ENCODE peak calls at places on chromosomes 13 and 19, in nine cellular contexts. D is sigmoid colon, N is stomach, Z is astrocyte of the spinal cord, B is endothelial cell of umbilical vein, O is lower leg skin, S is ovary, R is neural progenitor cell, M is right lobe of liver. W is an unnamed sample.

GRCh38 chr13:47481521-47481920 is 519.6 kb downstream of the SUCLA2 start:
- DNase-seq in N (no peak), Z (peak), O (no peak), B (no peak), M (no peak), S (no peak), D (no peak), R (no peak), W (no peak)

GRCh38 chr19:5006821-5007220 is 37.9 kb downstream of the KDM4B start:
- DNase-seq in R (no peak), S (no peak), D (no peak), M (no peak), Z (no peak), B (no peak), N (no peak), O (no peak), W (no peak)

GRCh38 chr19:4291200-4291732 is 10.9 kb downstream of the TMIGD2 start:
- DNase-seq in B (no peak), N (no peak), R (peak), M (no peak), O (no peak), Z (no peak), D (no peak), S (no peak), W (no peak)

GRCh38 chr19:41351339-41352245 is 2.1 kb downstream of the TGFB1 start:
- DNase-seq in N (peak), Z (peak), B (peak), O (peak), M (peak), R (peak), D (peak), S (peak), W (no peak)

GRCh38 chr13:114105351-114106225 is 26.8 kb downstream of the RASA3 start:
- DNase-seq in D (peak), B (no peak), S (peak), O (peak), R (no peak), Z (no peak), N (no peak), M (peak), W (no peak)

GRCh38 chr13:28392428-28392827 is 102.5 kb downstream of the FLT1 start:
- DNase-seq in S (no peak), Z (no peak), M (no peak), D (no peak), O (no peak), R (no peak), B (peak), N (no peak), W (no peak)

GRCh38 chr13:28251462-28251861 is 113.1 kb downstream of the PAN3 start:
- DNase-seq in Z (no peak), R (no peak), O (no peak), M (no peak), S (no peak), B (no peak), N (no peak), D (no peak), W (no peak)

GRCh38 chr13:44810067-44810840 is 179.0 kb downstream of the NUFIP1 start:
- DNase-seq in Z (peak), N (peak), D (no peak), R (no peak), M (no peak), B (no peak), S (peak), O (no peak), W (no peak)

GRCh38 chr19:15812059-15812722 is 3.3 kb downstream of the OR10H1 start:
- DNase-seq in M (peak), S (no peak), D (no peak), Z (no peak), B (no peak), R (no peak), N (peak), O (no peak), W (no peak)

GRCh38 chr19:10431943-10432735 is 11.8 kb downstream of the PDE4A start:
- DNase-seq in R (peak), M (peak), B (no peak), N (peak), S (no peak), Z (no peak), O (peak), D (peak), W (no peak)

GRCh38 chr13:90518398-90518797 is 829.1 kb upstream of the MIR17HG start:
- DNase-seq in B (no peak), N (no peak), O (no peak), R (no peak), S (no peak), M (no peak), Z (no peak), D (no peak), W (no peak)

GRCh38 chr19:2534374-2535050 is 58.6 kb downstream of the GADD45B start:
- DNase-seq in R (no peak), D (no peak), S (no peak), Z (no peak), B (no peak), N (no peak), O (no peak), M (no peak), W (no peak)

GRCh38 chr13:50340146-50340545 is 324.9 kb downstream of the KCNRG start:
- DNase-seq in N (no peak), Z (no peak), B (no peak), S (no peak), D (no peak), O (no peak), M (no peak), R (peak), W (no peak)

GRCh38 chr13:112349681-112350080 is 26.5 kb upstream of the SPACA7 start:
- DNase-seq in N (no peak), S (no peak), Z (no peak), D (no peak), R (no peak), B (no peak), M (no peak), O (no peak), W (no peak)

GRCh38 chr13:67229438-67230242 is 496 bp downstream of the PCDH9 start:
- DNase-seq in O (no peak), B (no peak), S (no peak), Z (no peak), M (no peak), D (no peak), R (peak), N (no peak), W (no peak)

GRCh38 chr19:40962460-40962961 is 28.6 kb upstream of the CYP2B6 start:
- DNase-seq in N (no peak), R (no peak), Z (peak), B (no peak), S (no peak), M (no peak), O (peak), D (no peak), W (peak)

GRCh38 chr19:15551183-15552004 is 43.1 kb downstream of the CYP4F22 start:
- DNase-seq in B (no peak), R (no peak), N (peak), S (peak), O (no peak), D (no peak), M (peak), Z (no peak), W (no peak)

GRCh38 chr13:40503966-40504591 is 162.4 kb downstream of the FOXO1 start:
- DNase-seq in R (no peak), Z (peak), M (peak), D (no peak), B (peak), O (no peak), N (no peak), S (no peak), W (peak)

GRCh38 chr13:46354143-46355087 is 32.6 kb downstream of the RUBCNL start:
- DNase-seq in N (no peak), B (peak), O (no peak), S (no peak), D (no peak), Z (peak), R (no peak), M (no peak), W (peak)

GRCh38 chr13:46050771-46051170 is 1.8 kb downstream of the ZC3H13 start:
- DNase-seq in M (no peak), D (no peak), O (no peak), Z (no peak), N (no peak), S (no peak), R (no peak), B (no peak), W (no peak)

GRCh38 chr13:102293723-102294122 is 108.1 kb downstream of the FGF14 start:
- DNase-seq in O (no peak), S (no peak), R (no peak), D (no peak), M (no peak), Z (no peak), N (no peak), B (no peak), W (no peak)

GRCh38 chr13:99657848-99658265 is 156.6 kb downstream of the TM9SF2 start:
- DNase-seq in B (peak), Z (peak), N (peak), D (no peak), M (no peak), S (peak), O (peak), R (peak), W (no peak)

GRCh38 chr13:114140131-114140908 is 7.9 kb upstream of the RASA3 start:
- DNase-seq in D (peak), Z (no peak), B (no peak), N (no peak), S (no peak), M (no peak), O (no peak), R (no peak), W (no peak)

GRCh38 chr13:82879921-82880320 is 1002.4 kb downstream of the SLITRK1 start:
- DNase-seq in Z (no peak), N (no peak), M (no peak), B (no peak), O (no peak), S (no peak), D (no peak), R (peak), W (no peak)

GRCh38 chr19:3547767-3548282 is 8.9 kb downstream of the TEKTIP1 start:
- DNase-seq in O (no peak), N (no peak), B (no peak), R (no peak), Z (no peak), M (no peak), S (no peak), D (no peak), W (no peak)

GRCh38 chr13:30618186-30618937 is 642 bp downstream of the USPL1 start:
- DNase-seq in S (peak), R (peak), D (peak), Z (no peak), M (peak), N (peak), B (peak), O (peak), W (no peak)

GRCh38 chr13:75635621-75636338 is at the start of gene LMO7:
- DNase-seq in Z (peak), B (peak), N (peak), S (peak), O (peak), D (peak), R (peak), M (peak), W (no peak)

GRCh38 chr13:46178143-46178542 is 3.8 kb downstream of the LCP1 start:
- DNase-seq in Z (no peak), N (no peak), B (no peak), M (no peak), R (no peak), D (no peak), O (no peak), S (no peak), W (no peak)

GRCh38 chr13:73754727-73755292 is 379.4 kb downstream of the KLF12 start:
- DNase-seq in M (no peak), R (peak), S (no peak), N (no peak), Z (peak), B (peak), D (no peak), O (no peak), W (no peak)

GRCh38 chr13:26037302-26037701 is 14.5 kb downstream of the SHISA2 start:
- DNase-seq in N (no peak), O (no peak), D (no peak), R (peak), M (no peak), B (peak), Z (no peak), S (no peak), W (no peak)

GRCh38 chr19:49570997-49571676 is 9.2 kb downstream of the NOSIP start:
- DNase-seq in O (no peak), N (peak), B (no peak), R (peak), D (no peak), M (no peak), Z (no peak), S (no peak), W (no peak)

GRCh38 chr19:10043286-10043927 is 30.1 kb downstream of the RDH8 start:
- DNase-seq in B (no peak), O (no peak), D (no peak), M (no peak), R (peak), N (no peak), S (no peak), Z (peak), W (no peak)

GRCh38 chr13:112809332-112810310 is 119.8 kb downstream of the ATP11A start:
- DNase-seq in O (peak), B (no peak), S (no peak), M (no peak), R (no peak), Z (no peak), D (peak), N (no peak), W (no peak)

GRCh38 chr13:99371956-99372355 is 64.8 kb upstream of the GPR183 start:
- DNase-seq in S (no peak), M (no peak), O (peak), Z (no peak), N (no peak), B (no peak), R (no peak), D (peak), W (no peak)

GRCh38 chr13:76383671-76384461 is 502.3 kb downstream of the KCTD12 start:
- DNase-seq in M (no peak), D (peak), Z (peak), S (no peak), R (no peak), N (no peak), B (peak), O (no peak), W (peak)

GRCh38 chr19:29429581-29429980 is 96.2 kb upstream of the VSTM2B start:
- DNase-seq in R (no peak), M (no peak), O (no peak), N (no peak), D (no peak), Z (no peak), B (no peak), S (no peak), W (no peak)

GRCh38 chr13:40389081-40389641 is 277.3 kb downstream of the FOXO1 start:
- DNase-seq in O (no peak), Z (peak), B (no peak), S (no peak), D (no peak), M (no peak), N (no peak), R (no peak), W (no peak)

GRCh38 chr13:28819046-28819747 is 942 bp upstream of the MTUS2 start:
- DNase-seq in R (peak), D (no peak), B (peak), N (no peak), M (no peak), Z (peak), O (no peak), S (no peak), W (no peak)

DNA sequence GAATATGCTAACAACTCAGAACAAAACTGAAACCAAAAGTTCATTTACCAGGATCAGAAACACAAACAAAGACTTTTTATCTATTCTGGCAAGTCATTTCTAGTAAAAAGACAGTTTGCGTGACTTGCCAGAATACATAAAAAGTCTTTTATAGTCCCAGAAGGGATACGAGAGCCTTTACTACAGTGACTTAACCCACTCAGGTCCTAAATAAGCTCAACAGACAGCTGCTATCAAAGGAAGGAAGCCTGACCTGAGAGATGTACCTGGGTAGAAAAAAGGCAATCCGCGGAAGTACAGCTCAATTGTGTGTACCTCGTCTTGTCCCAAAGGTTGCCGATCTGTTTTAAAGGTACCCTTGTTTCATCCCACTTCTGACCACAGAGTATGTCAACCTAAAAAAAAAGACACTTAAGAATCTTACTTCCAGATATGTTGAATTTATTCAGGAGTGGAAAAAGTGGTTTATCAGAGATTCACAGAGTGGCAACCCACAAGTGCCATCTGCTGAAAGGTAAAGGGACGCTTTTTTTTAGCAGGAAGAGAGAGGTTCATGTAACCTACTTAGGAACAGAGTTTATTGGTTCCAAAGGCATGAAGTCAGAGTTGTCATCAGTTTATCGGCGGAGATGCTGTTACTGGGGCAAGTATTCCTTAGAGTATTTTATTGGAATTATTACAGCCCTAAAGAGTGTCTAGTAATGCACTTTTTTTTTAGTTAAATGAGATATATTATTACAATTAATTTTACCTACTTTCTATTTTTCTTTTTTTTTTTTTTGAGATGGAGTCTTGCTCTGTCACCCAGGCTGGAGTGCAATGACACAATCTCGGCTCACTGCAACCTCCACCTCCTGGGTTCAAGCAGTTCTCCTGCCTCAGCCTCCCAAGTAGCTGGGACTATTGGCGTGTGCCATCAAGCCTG is 69.7 kb upstream of the C1QTNF9B start:
- DNase-seq in M (no peak), Z (no peak), S (no peak), N (no peak), B (no peak), O (no peak), D (no peak), R (no peak), W (no peak)
- H3K4me3 ChIP-seq in M (peak), Z (no peak), S (peak), N (peak), B (no peak), O (no peak), D (no peak), R (no peak), W (no peak)

GRCh38 chr13:33723772-33724435 is 94.0 kb upstream of the RFC3 start:
- DNase-seq in M (peak), D (peak), B (peak), S (peak), Z (peak), N (peak), R (peak), O (peak), W (no peak)
- TF ChIP-seq CTCF in M (peak), D (peak), B (peak), S (peak), Z (peak), N (peak), R (peak), O (no peak), W (peak)

GRCh38 chr19:12949363-12950284 is 4.0 kb downstream of the RAD23A start:
- DNase-seq in O (no peak), D (no peak), S (no peak), Z (no peak), R (no peak), M (no peak), B (no peak), N (no peak), W (no peak)
- H3K4me3 ChIP-seq in O (no peak), D (no peak), S (no peak), Z (no peak), R (no peak), M (no peak), B (no peak), N (no peak), W (no peak)

GRCh38 chr13:33007237-33007636 is 9.0 kb upstream of the KL start:
- DNase-seq in N (no peak), R (no peak), S (no peak), B (no peak), Z (no peak), D (no peak), M (no peak), O (no peak), W (no peak)
- TF ChIP-seq CTCF in N (no peak), R (no peak), S (no peak), B (no peak), Z (no peak), D (no peak), M (no peak), O (no peak), W (no peak)

GRCh38 chr19:58561373-58562125 is 3.1 kb upstream of the UBE2M start:
- DNase-seq in M (no peak), B (no peak), S (no peak), O (no peak), Z (no peak), R (no peak), D (no peak), N (no peak), W (no peak)
- H3K4me3 ChIP-seq in M (no peak), B (no peak), S (peak), O (no peak), Z (no peak), R (no peak), D (peak), N (peak), W (no peak)

GRCh38 chr19:11481777-11482383 is 1.0 kb upstream of the ELAVL3 start:
- DNase-seq in B (peak), S (peak), R (peak), D (peak), M (peak), O (peak), N (peak), Z (peak), W (peak)
- TF ChIP-seq CTCF in B (no peak), S (no peak), R (no peak), D (no peak), M (no peak), O (no peak), N (no peak), Z (no peak), W (no peak)

GRCh38 chr19:33683881-33684549 is 62.3 kb downstream of the CHST8 start:
- DNase-seq in R (peak), Z (peak), O (peak), N (no peak), S (peak), M (no peak), B (peak), D (peak), W (no peak)
- H3K4me3 ChIP-seq in R (peak), Z (no peak), O (no peak), N (no peak), S (no peak), M (no peak), B (no peak), D (no peak), W (no peak)

GRCh38 chr19:17626456-17626855 is 61.7 kb downstream of the UNC13A start:
- DNase-seq in O (no peak), S (no peak), N (no peak), R (no peak), M (no peak), Z (no peak), B (no peak), D (no peak), W (no peak)

GRCh38 chr19:17625980-17626379 is 62.2 kb downstream of the UNC13A start:
- DNase-seq in N (no peak), Z (no peak), S (no peak), O (no peak), R (no peak), M (no peak), B (no peak), D (no peak), W (no peak)

GRCh38 chr19:17625043-17625442 is 63.1 kb downstream of the UNC13A start:
- DNase-seq in R (no peak), M (no peak), D (no peak), S (no peak), O (no peak), B (no peak), N (no peak), Z (no peak), W (no peak)

GRCh38 chr19:17623224-17623935 is 64.8 kb downstream of the UNC13A start:
- DNase-seq in N (no peak), M (no peak), B (no peak), Z (no peak), D (no peak), O (no peak), S (no peak), R (no peak), W (no peak)

DNA sequence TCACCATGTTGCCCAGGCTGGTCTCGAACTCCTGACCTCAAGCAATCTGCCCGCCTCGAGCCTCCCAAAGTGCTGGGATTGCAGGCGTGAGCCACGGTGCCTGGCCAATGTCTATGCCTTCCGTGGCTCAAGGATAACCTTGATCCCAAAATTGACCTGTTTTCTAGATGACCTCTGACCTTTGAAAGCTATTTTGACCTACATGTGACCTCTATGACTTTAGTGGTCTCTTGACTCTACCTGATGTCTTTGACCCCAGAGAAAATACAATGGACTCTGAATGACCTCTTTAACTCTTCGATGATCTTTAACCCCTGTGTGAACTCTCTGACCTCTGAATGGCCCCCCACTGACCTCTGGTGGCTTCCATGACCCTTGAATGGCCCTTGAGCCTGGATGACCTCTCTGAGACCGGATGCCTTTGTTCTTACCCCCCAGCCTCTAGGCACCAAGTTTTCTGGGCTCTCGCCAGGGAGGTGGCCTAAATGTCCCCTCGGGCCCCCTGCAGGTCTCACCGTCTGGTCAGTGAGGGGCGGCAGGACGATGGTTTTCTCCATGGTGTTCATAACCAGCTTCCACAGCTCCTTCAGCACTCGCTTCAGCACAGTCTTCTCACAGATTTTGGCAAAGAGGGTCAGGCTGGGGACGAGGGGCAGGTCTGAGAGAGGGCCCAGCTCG is 63.7 kb downstream of the UNC13A start:
- DNase-seq in R (no peak), S (no peak), O (no peak), M (no peak), N (no peak), D (no peak), Z (no peak), B (no peak), W (no peak)
- TF ChIP-seq CTCF in R (no peak), S (no peak), O (no peak), M (no peak), N (no peak), D (no peak), Z (no peak), B (no peak), W (no peak)